ENCODE peak calls at places on chromosomes 12 and 14, in five cellular contexts. One of them, this sample, is unnamed.

GRCh38 chr14:95666450-95666849 is 19.8 kb upstream of the TCL1B start:
- DNase-seq in hepatocyte: no peak
- DNase-seq in AG04450: no peak
- DNase-seq in adrenal gland: no peak
- DNase-seq in heart right ventricle: no peak
- DNase-seq in this sample: no peak

GRCh38 chr12:2642896-2643425 is 151.8 kb upstream of the FKBP4 start:
- DNase-seq in heart right ventricle: no peak
- DNase-seq in hepatocyte: no peak
- DNase-seq in adrenal gland: no peak
- DNase-seq in AG04450: no peak
- DNase-seq in this sample: no peak

GRCh38 chr14:95256011-95256775 is 63.5 kb downstream of the CLMN start:
- DNase-seq in hepatocyte: no peak
- DNase-seq in AG04450: no peak
- DNase-seq in adrenal gland: no peak
- DNase-seq in heart right ventricle: no peak
- DNase-seq in this sample: peak

GRCh38 chr14:104513641-104514046 is 65.9 kb upstream of the C14orf180 start:
- DNase-seq in AG04450: no peak
- DNase-seq in hepatocyte: no peak
- DNase-seq in adrenal gland: no peak
- DNase-seq in heart right ventricle: no peak
- DNase-seq in this sample: no peak

GRCh38 chr12:639566-639965 is 23.7 kb downstream of the NINJ2 start:
- DNase-seq in hepatocyte: no peak
- DNase-seq in AG04450: no peak
- DNase-seq in heart right ventricle: no peak
- DNase-seq in adrenal gland: no peak
- DNase-seq in this sample: no peak

GRCh38 chr12:100141998-100142850 is 450 bp downstream of the BLTP3B start:
- DNase-seq in AG04450: no peak
- DNase-seq in adrenal gland: peak
- DNase-seq in hepatocyte: peak
- DNase-seq in heart right ventricle: peak
- DNase-seq in this sample: peak

GRCh38 chr12:120369476-120370342 is 745 bp upstream of the MSI1 start:
- DNase-seq in heart right ventricle: no peak
- DNase-seq in AG04450: no peak
- DNase-seq in adrenal gland: no peak
- DNase-seq in hepatocyte: no peak
- DNase-seq in this sample: no peak

GRCh38 chr12:130463818-130464663 is 126.4 kb downstream of the PIWIL1 start:
- DNase-seq in hepatocyte: no peak
- DNase-seq in heart right ventricle: no peak
- DNase-seq in AG04450: no peak
- DNase-seq in adrenal gland: no peak
- DNase-seq in this sample: no peak

GRCh38 chr12:95213119-95213518 is 4.1 kb downstream of the FGD6 start:
- DNase-seq in adrenal gland: no peak
- DNase-seq in hepatocyte: no peak
- DNase-seq in AG04450: no peak
- DNase-seq in heart right ventricle: no peak
- DNase-seq in this sample: no peak

GRCh38 chr14:75307700-75308379 is 29.2 kb downstream of the FOS start:
- DNase-seq in heart right ventricle: peak
- DNase-seq in AG04450: no peak
- DNase-seq in adrenal gland: peak
- DNase-seq in hepatocyte: peak
- DNase-seq in this sample: peak

GRCh38 chr14:52356025-52356424 is 41.9 kb downstream of the PTGER2 start:
- DNase-seq in hepatocyte: no peak
- DNase-seq in AG04450: no peak
- DNase-seq in heart right ventricle: no peak
- DNase-seq in adrenal gland: no peak
- DNase-seq in this sample: no peak

GRCh38 chr12:30188602-30189326 is 405.0 kb upstream of the TMTC1 start:
- DNase-seq in hepatocyte: no peak
- DNase-seq in AG04450: no peak
- DNase-seq in adrenal gland: no peak
- DNase-seq in heart right ventricle: peak
- DNase-seq in this sample: no peak

GRCh38 chr14:51251486-51251885 is 11.4 kb downstream of the TMX1 start:
- DNase-seq in adrenal gland: no peak
- DNase-seq in AG04450: no peak
- DNase-seq in heart right ventricle: no peak
- DNase-seq in hepatocyte: no peak
- DNase-seq in this sample: no peak

GRCh38 chr12:81502912-81503695 is 256.0 kb downstream of the PPFIA2 start:
- DNase-seq in heart right ventricle: no peak
- DNase-seq in adrenal gland: no peak
- DNase-seq in AG04450: no peak
- DNase-seq in hepatocyte: peak
- DNase-seq in this sample: no peak

GRCh38 chr12:400828-401227 is 616 bp upstream of the CCDC77 start:
- DNase-seq in adrenal gland: no peak
- DNase-seq in heart right ventricle: no peak
- DNase-seq in hepatocyte: no peak
- DNase-seq in AG04450: no peak
- DNase-seq in this sample: no peak

GRCh38 chr14:67187210-67187609 is 2.0 kb upstream of the GARIN2 start:
- DNase-seq in heart right ventricle: no peak
- DNase-seq in AG04450: no peak
- DNase-seq in hepatocyte: peak
- DNase-seq in adrenal gland: peak
- DNase-seq in this sample: peak

GRCh38 chr12:20798561-20798960 is 11.9 kb upstream of the SLCO1B3 start:
- DNase-seq in adrenal gland: no peak
- DNase-seq in AG04450: no peak
- DNase-seq in hepatocyte: peak
- DNase-seq in heart right ventricle: no peak
- DNase-seq in this sample: peak

GRCh38 chr14:92780865-92781264 is 13.2 kb upstream of the GOLGA5 start:
- DNase-seq in heart right ventricle: no peak
- DNase-seq in hepatocyte: no peak
- DNase-seq in AG04450: no peak
- DNase-seq in adrenal gland: no peak
- DNase-seq in this sample: no peak

GRCh38 chr12:130651188-130651587 is 64.9 kb downstream of the RIMBP2 start:
- DNase-seq in adrenal gland: no peak
- DNase-seq in heart right ventricle: no peak
- DNase-seq in AG04450: no peak
- DNase-seq in hepatocyte: no peak
- DNase-seq in this sample: no peak

GRCh38 chr14:68510201-68510600 is 282.7 kb downstream of the ZFP36L1 start:
- DNase-seq in AG04450: no peak
- DNase-seq in adrenal gland: no peak
- DNase-seq in hepatocyte: peak
- DNase-seq in heart right ventricle: peak
- DNase-seq in this sample: peak

GRCh38 chr12:49364989-49365388 is 2.3 kb upstream of the SPATS2 start:
- DNase-seq in heart right ventricle: no peak
- DNase-seq in AG04450: no peak
- DNase-seq in hepatocyte: no peak
- DNase-seq in adrenal gland: no peak
- DNase-seq in this sample: no peak

GRCh38 chr12:106780010-106780625 is 5.6 kb downstream of the RIC8B start:
- DNase-seq in heart right ventricle: no peak
- DNase-seq in AG04450: no peak
- DNase-seq in hepatocyte: peak
- DNase-seq in adrenal gland: no peak
- DNase-seq in this sample: peak

DNA sequence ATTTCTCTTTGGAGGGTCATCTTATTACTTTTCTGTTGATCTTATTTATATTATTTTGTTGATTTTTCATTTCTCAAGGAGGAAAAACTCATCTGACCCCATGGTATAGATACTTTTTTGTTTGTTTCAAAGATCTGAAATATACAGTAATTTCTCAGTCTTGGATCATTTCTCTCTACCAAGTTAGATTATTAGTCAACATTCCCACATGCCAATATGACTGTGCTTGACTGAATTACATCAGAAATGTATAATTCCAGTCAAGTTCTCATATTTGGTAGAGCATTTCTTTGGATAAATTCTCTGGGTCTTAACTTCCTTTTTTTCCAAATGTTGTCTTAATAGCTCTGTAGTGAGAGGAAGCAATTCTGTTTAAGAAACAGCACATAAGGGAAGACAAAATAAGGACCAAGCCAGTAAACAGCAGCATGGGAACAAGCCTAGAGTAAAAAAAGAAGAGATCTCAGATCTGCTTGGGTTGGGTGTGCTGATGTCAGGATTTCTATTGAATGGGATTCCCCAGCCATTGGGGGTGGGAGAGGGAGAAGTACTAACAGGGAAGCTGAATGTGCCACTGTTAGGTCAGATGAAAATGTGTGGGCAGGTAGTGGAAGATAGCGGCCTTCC is 14.3 kb upstream of the DYRK2 start:
- DNase-seq in hepatocyte: no peak
- DNase-seq in heart right ventricle: no peak
- DNase-seq in AG04450: no peak
- DNase-seq in adrenal gland: no peak
- DNase-seq in this sample: no peak
- H3K27ac ChIP-seq in hepatocyte: no peak
- H3K27ac ChIP-seq in heart right ventricle: peak
- H3K27ac ChIP-seq in AG04450: no peak
- H3K27ac ChIP-seq in adrenal gland: no peak
- H3K27ac ChIP-seq in this sample: no peak

GRCh38 chr12:127257366-127257935 is 1009.5 kb upstream of the TMEM132C start:
- DNase-seq in heart right ventricle: no peak
- DNase-seq in adrenal gland: no peak
- DNase-seq in hepatocyte: no peak
- DNase-seq in AG04450: no peak
- DNase-seq in this sample: peak
- H3K27ac ChIP-seq in heart right ventricle: no peak
- H3K27ac ChIP-seq in adrenal gland: no peak
- H3K27ac ChIP-seq in hepatocyte: no peak
- H3K27ac ChIP-seq in AG04450: no peak
- H3K27ac ChIP-seq in this sample: peak

GRCh38 chr12:12533238-12533829 is 29.3 kb downstream of the DUSP16 start:
- DNase-seq in adrenal gland: peak
- DNase-seq in heart right ventricle: peak
- DNase-seq in AG04450: no peak
- DNase-seq in hepatocyte: peak
- DNase-seq in this sample: no peak
- H3K27ac ChIP-seq in adrenal gland: peak
- H3K27ac ChIP-seq in heart right ventricle: peak
- H3K27ac ChIP-seq in AG04450: no peak
- H3K27ac ChIP-seq in hepatocyte: peak
- H3K27ac ChIP-seq in this sample: no peak

GRCh38 chr12:57142121-57142520 is 5.3 kb downstream of the LRP1-AS start:
- DNase-seq in AG04450: no peak
- DNase-seq in adrenal gland: no peak
- DNase-seq in heart right ventricle: no peak
- DNase-seq in hepatocyte: no peak
- DNase-seq in this sample: no peak
- H3K27ac ChIP-seq in AG04450: no peak
- H3K27ac ChIP-seq in adrenal gland: no peak
- H3K27ac ChIP-seq in heart right ventricle: peak
- H3K27ac ChIP-seq in hepatocyte: no peak
- H3K27ac ChIP-seq in this sample: no peak

GRCh38 chr12:52247622-52248540 is 14.8 kb downstream of the KRT7 start:
- DNase-seq in hepatocyte: no peak
- DNase-seq in AG04450: no peak
- DNase-seq in heart right ventricle: no peak
- DNase-seq in adrenal gland: no peak
- DNase-seq in this sample: no peak
- H3K27ac ChIP-seq in hepatocyte: peak
- H3K27ac ChIP-seq in AG04450: no peak
- H3K27ac ChIP-seq in heart right ventricle: no peak
- H3K27ac ChIP-seq in adrenal gland: peak
- H3K27ac ChIP-seq in this sample: no peak

GRCh38 chr14:99258341-99258781 is 13.6 kb downstream of the BCL11B start:
- DNase-seq in AG04450: no peak
- DNase-seq in hepatocyte: no peak
- DNase-seq in heart right ventricle: no peak
- DNase-seq in adrenal gland: no peak
- DNase-seq in this sample: no peak
- H3K27ac ChIP-seq in AG04450: no peak
- H3K27ac ChIP-seq in hepatocyte: no peak
- H3K27ac ChIP-seq in heart right ventricle: peak
- H3K27ac ChIP-seq in adrenal gland: no peak
- H3K27ac ChIP-seq in this sample: peak

This sample was measured in A673.